ENCODE peak calls at places on chromosomes 1 and 21, in six cellular contexts. D, C, Y, P, G and A are unnamed samples.

GRCh38 chr1:30908886-30909777 is 574 bp upstream of the SDC3 start:
- DNase-seq in P (peak; percentile 67), D (no peak), Y (no peak), G (no peak), C (peak; percentile 11), A (no peak)

GRCh38 chr1:29688477-29689365 is 452.4 kb downstream of the PTPRU start:
- DNase-seq in D (no peak), G (peak; percentile 98), Y (peak; percentile 32), C (no peak), P (no peak), A (no peak)

GRCh38 chr1:240152611-240153297 is 61.1 kb downstream of the FMN2 start:
- DNase-seq in G (peak; percentile 34), D (no peak), P (peak; percentile 8), C (no peak), Y (no peak), A (no peak)

GRCh38 chr1:172746091-172746949 is 87.4 kb downstream of the FASLG start:
- DNase-seq in Y (no peak), C (no peak), P (peak; percentile 51), G (peak; percentile 97), D (peak; percentile 36), A (no peak)

GRCh38 chr1:203289281-203289981 is 15.9 kb upstream of the BTG2 start:
- DNase-seq in G (no peak), Y (no peak), P (peak; percentile 45), D (peak; percentile 66), C (peak; percentile 75), A (peak; percentile 86)

GRCh38 chr1:12179111-12179519 is 12.3 kb downstream of the TNFRSF1B start:
- DNase-seq in Y (no peak), C (peak; percentile 69), D (no peak), G (peak; percentile 87), P (peak; percentile 77), A (no peak)

GRCh38 chr1:54498383-54499096 is 49.5 kb upstream of the ACOT11 start:
- DNase-seq in C (no peak), D (no peak), Y (no peak), G (no peak), P (no peak), A (no peak)

GRCh38 chr1:27137022-27137542 is 17.8 kb downstream of the SLC9A1 start:
- DNase-seq in C (peak; percentile 70), G (no peak), Y (no peak), P (no peak), D (peak; percentile 60), A (peak; percentile 67)

GRCh38 chr1:7249516-7249915 is 464.3 kb downstream of the CAMTA1 start:
- DNase-seq in Y (no peak), G (no peak), C (no peak), P (no peak), D (no peak), A (no peak)

GRCh38 chr1:29673669-29674624 is 437.6 kb downstream of the PTPRU start:
- DNase-seq in P (no peak), Y (no peak), G (peak; percentile 63), D (peak; percentile 9), C (no peak), A (no peak)

GRCh38 chr21:45405819-45406762 is 1.1 kb downstream of the COL18A1 start:
- DNase-seq in C (peak; percentile 22), D (no peak), P (no peak), Y (no peak), G (no peak), A (peak; percentile 32)

GRCh38 chr1:78839704-78840277 is 166.7 kb downstream of the ADGRL4 start:
- DNase-seq in Y (peak; percentile 44), D (peak; percentile 25), G (peak; percentile 65), C (peak; percentile 1), P (peak; percentile 82), A (peak; percentile 65)

GRCh38 chr21:27532081-27532480 is 565.2 kb upstream of the ADAMTS5 start:
- DNase-seq in P (peak; percentile 57), G (peak; percentile 15), C (no peak), Y (no peak), D (peak; percentile 54), A (no peak)

GRCh38 chr1:230572121-230573083 is 69.9 kb upstream of the COG2 start:
- DNase-seq in Y (no peak), P (peak; percentile 10), G (no peak), D (peak; percentile 77), C (no peak), A (peak; percentile 72)

GRCh38 chr1:3122311-3122710 is 53.3 kb downstream of the PRDM16 start:
- DNase-seq in D (no peak), C (no peak), G (no peak), Y (no peak), P (no peak), A (no peak)

GRCh38 chr1:63758805-63759204 is 15.0 kb upstream of the ROR1 start:
- DNase-seq in D (peak; percentile 72), Y (no peak), P (no peak), C (no peak), G (no peak), A (peak; percentile 33)

GRCh38 chr1:21961799-21962198 is 15.0 kb upstream of the CELA3B start:
- DNase-seq in G (no peak), Y (no peak), D (no peak), C (no peak), P (no peak), A (no peak)